ENCODE peak calls at places on chromosomes 7 and 10, in seven cellular contexts. R is nephron progenitor cell; C is CD8-positive, alpha-beta T cell; F is hepatocyte; J is PC-3; N is mucosa of descending colon; H is WERI-Rb-1. W is an unnamed sample.

GRCh38 chr10:120221873-120222485 is 235.0 kb upstream of the PLPP4 start:
- DNase-seq in R (peak; percentile 20), C (no peak), F (peak; percentile 82), J (peak; percentile 79), N (peak; percentile 75), H (peak; percentile 69), W (no peak)

GRCh38 chr10:27678166-27678565 is 67.5 kb downstream of the MKX start:
- DNase-seq in R (no peak), C (no peak), F (no peak), J (no peak), N (no peak), H (no peak), W (no peak)

GRCh38 chr7:82904871-82905270 is 257.8 kb downstream of the PCLO start:
- DNase-seq in R (no peak), C (no peak), F (no peak), J (no peak), N (no peak), H (no peak), W (no peak)

GRCh38 chr10:329361-330099 is 194.3 kb downstream of the ZMYND11 start:
- DNase-seq in R (no peak), C (peak; percentile 66), F (peak; percentile 92), J (peak; percentile 85), N (peak; percentile 96), H (no peak), W (no peak)

GRCh38 chr10:7467031-7467667 is 56.3 kb upstream of the SFMBT2 start:
- DNase-seq in R (no peak), C (no peak), F (no peak), J (no peak), N (no peak), H (no peak), W (no peak)

GRCh38 chr10:80373566-80373965 is 17.0 kb downstream of the DYDC2 start:
- DNase-seq in R (no peak), C (no peak), F (no peak), J (no peak), N (peak; percentile 5), H (no peak), W (no peak)

GRCh38 chr7:157719705-157720655 is 383.2 kb downstream of the DNAJB6 start:
- DNase-seq in R (no peak), C (no peak), F (no peak), J (no peak), N (no peak), H (no peak), W (no peak)

GRCh38 chr7:119935418-119936025 is 337.5 kb upstream of the KCND2 start:
- DNase-seq in R (no peak), C (no peak), F (peak; percentile 65), J (peak; percentile 60), N (no peak), H (no peak), W (no peak)

GRCh38 chr7:96052860-96053452 is 268.9 kb downstream of the SLC25A13 start:
- DNase-seq in R (no peak), C (no peak), F (no peak), J (no peak), N (no peak), H (no peak), W (no peak)

GRCh38 chr10:17850526-17850925 is 41.4 kb downstream of the MRC1 start:
- DNase-seq in R (no peak), C (no peak), F (no peak), J (no peak), N (peak; percentile 10), H (no peak), W (no peak)

GRCh38 chr7:92851732-92852131 is 15.4 kb upstream of the CDK6 start:
- DNase-seq in R (no peak), C (no peak), F (no peak), J (no peak), N (no peak), H (no peak), W (no peak)

GRCh38 chr7:91533996-91534395 is 269.8 kb downstream of the FZD1 start:
- DNase-seq in R (no peak), C (no peak), F (no peak), J (no peak), N (no peak), H (peak; percentile 30), W (no peak)

GRCh38 chr7:712601-713457 is 13.7 kb upstream of the DNAAF5 start:
- DNase-seq in R (peak; percentile 38), C (no peak), F (no peak), J (no peak), N (no peak), H (no peak), W (no peak)

DNA sequence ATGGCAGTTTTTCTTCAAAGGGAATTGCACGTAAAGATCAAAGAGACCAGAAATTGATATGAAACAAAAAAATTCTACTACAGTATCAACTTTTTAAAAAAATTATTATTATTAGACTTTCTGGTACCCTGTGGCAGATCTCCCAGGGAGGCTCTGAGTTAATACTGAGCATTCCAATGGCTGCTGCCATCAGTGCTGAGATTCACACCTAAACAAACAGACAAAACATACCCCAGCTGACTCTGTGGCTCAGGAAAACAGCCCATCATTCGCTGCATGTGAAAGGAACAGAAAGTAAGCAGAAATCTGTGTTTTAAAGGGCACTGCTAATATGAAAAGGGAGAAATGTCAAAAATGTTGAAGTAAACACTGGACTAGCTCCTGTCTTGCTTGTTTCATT is 118.4 kb downstream of the GRM3 start:
- DNase-seq in R (no peak), C (no peak), F (no peak), J (no peak), N (no peak), H (no peak), W (no peak)
- TF ChIP-seq CTCF in R (no peak), C (no peak), F (no peak), J (no peak), N (no peak), H (no peak), W (no peak)

DNA sequence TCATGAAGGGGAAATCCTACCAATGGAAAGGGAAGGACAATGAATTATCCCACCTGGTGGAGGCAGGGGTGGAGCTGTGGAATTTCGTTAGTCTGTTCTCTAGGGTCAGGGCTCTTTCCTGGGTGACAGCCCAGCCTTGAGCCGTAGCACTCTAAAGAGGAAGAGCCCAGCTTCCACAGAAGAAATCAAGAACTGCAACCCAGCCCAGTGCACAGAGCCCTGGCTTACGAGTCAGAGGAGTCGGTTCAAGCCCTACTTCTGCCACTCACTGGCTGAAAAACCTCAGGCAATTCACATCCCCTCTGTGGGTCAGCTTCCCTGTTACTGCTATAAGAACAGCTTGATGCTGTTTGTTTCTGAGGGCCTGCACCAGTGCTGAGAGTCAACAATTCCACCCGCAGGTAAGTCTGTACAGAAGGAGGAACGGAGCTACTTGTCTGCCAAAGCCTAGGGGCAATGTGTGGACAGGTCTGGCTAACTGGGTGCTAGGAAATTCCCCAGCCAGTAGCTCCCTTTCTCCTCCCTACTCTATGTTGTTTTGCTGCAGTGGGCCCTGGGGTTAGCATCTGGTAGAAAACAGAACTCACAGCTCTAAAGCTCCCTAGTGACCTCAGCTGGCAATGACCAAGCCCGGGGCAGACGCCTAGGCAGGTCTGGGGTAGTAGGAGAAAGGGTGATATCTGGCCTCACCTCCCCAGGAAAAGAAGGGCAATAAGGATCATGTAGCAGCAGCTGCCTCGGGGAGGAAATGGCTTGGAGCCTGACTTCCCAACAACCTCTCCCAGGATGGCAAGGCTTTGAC is 3.3 kb downstream of the AVPI1 start:
- DNase-seq in R (no peak), C (no peak), F (no peak), J (peak; percentile 42), N (peak; percentile 67), H (no peak), W (no peak)
- TF ChIP-seq CTCF in R (no peak), C (no peak), F (no peak), J (no peak), N (no peak), H (no peak), W (no peak)

GRCh38 chr10:11270858-11271179 is 253.1 kb downstream of the CELF2 start:
- DNase-seq in R (no peak), C (no peak), F (no peak), J (no peak), N (no peak), H (no peak), W (no peak)

GRCh38 chr10:11272915-11273389 is 255.3 kb downstream of the CELF2 start:
- DNase-seq in R (no peak), C (no peak), F (no peak), J (no peak), N (no peak), H (no peak), W (no peak)

GRCh38 chr10:11264481-11265044 is 246.9 kb downstream of the CELF2 start:
- DNase-seq in R (no peak), C (peak; percentile 25), F (no peak), J (no peak), N (no peak), H (no peak), W (no peak)

GRCh38 chr10:11265486-11265885 is 247.8 kb downstream of the CELF2 start:
- DNase-seq in R (no peak), C (peak; percentile 43), F (no peak), J (no peak), N (no peak), H (no peak), W (no peak)

DNA sequence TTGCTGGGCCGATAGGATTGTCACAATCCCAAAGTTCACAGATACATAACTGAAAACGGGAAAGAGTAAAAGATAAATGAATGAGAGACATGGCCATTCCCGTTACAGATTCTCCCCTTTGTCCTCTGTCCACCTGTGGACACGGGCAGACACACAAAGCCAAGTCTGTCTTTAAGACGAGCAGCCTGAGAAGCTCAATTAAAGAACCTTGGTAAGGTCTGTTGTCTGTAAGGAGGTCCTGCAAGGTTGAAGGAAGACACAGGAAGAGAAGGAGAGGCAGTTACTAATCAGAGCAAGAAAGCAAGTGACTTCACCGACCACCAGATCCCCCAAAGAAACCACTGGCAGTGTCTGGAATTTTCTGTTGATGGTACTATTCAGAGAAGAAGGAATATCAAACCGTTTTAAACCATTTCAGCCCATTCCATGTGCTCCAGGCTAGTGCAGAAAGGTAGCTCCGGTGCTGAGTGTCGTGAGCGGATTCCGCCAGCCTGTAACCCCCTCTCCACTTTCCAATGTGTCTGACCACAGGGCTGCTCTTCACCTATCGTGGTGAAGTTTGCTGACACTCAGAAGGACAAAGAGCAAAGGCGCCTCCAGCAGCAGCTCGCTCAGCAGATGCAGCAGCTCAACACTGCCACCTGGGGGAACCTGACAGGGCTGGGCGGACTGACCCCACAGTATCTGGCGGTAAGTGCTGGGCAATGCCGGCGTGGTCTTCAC is 252.6 kb downstream of the CELF2 start:
- DNase-seq in R (peak; percentile 91), C (peak; percentile 81), F (peak; percentile 89), J (peak; percentile 44), N (peak; percentile 83), H (peak; percentile 75), W (peak; percentile 57)
- TF ChIP-seq CTCF in R (peak; percentile 92), C (peak; percentile 83), F (peak; percentile 95), J (peak; percentile 72), N (peak; percentile 48), H (peak; percentile 92), W (no peak)

GRCh38 chr10:46525177-46525823 is 31.2 kb downstream of the GPRIN2 start:
- DNase-seq in R (peak; percentile 15), C (no peak), F (no peak), J (peak; percentile 84), N (peak; percentile 16), H (no peak), W (peak; percentile 14)

GRCh38 chr10:46523881-46524470 is 32.5 kb downstream of the GPRIN2 start:
- DNase-seq in R (peak; percentile 1), C (no peak), F (peak; percentile 58), J (peak; percentile 99), N (peak; percentile 46), H (no peak), W (no peak)

GRCh38 chr10:46523119-46523880 is 33.2 kb downstream of the GPRIN2 start:
- DNase-seq in R (peak; percentile 18), C (no peak), F (no peak), J (peak; percentile 76), N (peak; percentile 88), H (no peak), W (peak; percentile 15)

GRCh38 chr10:46525824-46526681 is 30.4 kb downstream of the GPRIN2 start:
- DNase-seq in R (peak; percentile 1), C (no peak), F (no peak), J (no peak), N (peak; percentile 4), H (no peak), W (no peak)

GRCh38 chr10:46524471-46525176 is 31.8 kb downstream of the GPRIN2 start:
- DNase-seq in R (peak; percentile 33), C (no peak), F (no peak), J (peak; percentile 77), N (peak; percentile 22), H (no peak), W (peak; percentile 16)
- TF ChIP-seq CTCF in R (no peak), C (no peak), F (no peak), J (no peak), N (no peak), H (no peak), W (no peak)